ENCODE peak calls at places on chromosomes 3 and 15, in six cellular contexts. Y is breast epithelium, G is ovary, K is A549, T is endothelial cell, P is fibroblast of villous mesenchyme. O is an unnamed sample.

GRCh38 chr3:55343486-55344357 is 143.4 kb downstream of the WNT5A start:
- DNase-seq in Y (no peak), G (no peak), K (no peak), T (no peak), P (peak), O (no peak)

GRCh38 chr15:65929573-65929972 is 60.3 kb downstream of the RAB11A start:
- DNase-seq in Y (no peak), G (no peak), K (no peak), T (no peak), P (no peak), O (no peak)

GRCh38 chr3:45647148-45647619 is 42.0 kb upstream of the SACM1L start:
- DNase-seq in Y (no peak), G (no peak), K (peak), T (no peak), P (peak), O (no peak)

GRCh38 chr15:81504170-81504905 is 130.3 kb upstream of the TMC3 start:
- DNase-seq in Y (no peak), G (no peak), K (no peak), T (no peak), P (peak), O (no peak)

GRCh38 chr3:49415931-49416601 is 3.8 kb downstream of the TCTA start:
- DNase-seq in Y (no peak), G (no peak), K (no peak), T (no peak), P (no peak), O (no peak)

GRCh38 chr3:116423365-116423764 is 21.9 kb downstream of the LSAMP start:
- DNase-seq in Y (no peak), G (no peak), K (no peak), T (no peak), P (no peak), O (no peak)

GRCh38 chr3:140573011-140573410 is 104.9 kb upstream of the TRIM42 start:
- DNase-seq in Y (no peak), G (no peak), K (no peak), T (no peak), P (no peak), O (no peak)

GRCh38 chr3:64488938-64489337 is 198.9 kb downstream of the ADAMTS9 start:
- DNase-seq in Y (no peak), G (peak), K (no peak), T (no peak), P (no peak), O (no peak)

GRCh38 chr15:64356443-64357040 is 569 bp upstream of the CSNK1G1 start:
- DNase-seq in Y (no peak), G (no peak), K (peak), T (no peak), P (peak), O (no peak)

GRCh38 chr3:76949462-76949861 is 90.4 kb upstream of the ROBO2 start:
- DNase-seq in Y (no peak), G (no peak), K (no peak), T (no peak), P (no peak), O (no peak)

GRCh38 chr15:62107561-62108110 is 40.9 kb downstream of the C2CD4A start:
- DNase-seq in Y (no peak), G (no peak), K (peak), T (no peak), P (no peak), O (no peak)

GRCh38 chr3:123478314-123478713 is 29.4 kb upstream of the ADCY5 start:
- DNase-seq in Y (no peak), G (no peak), K (no peak), T (no peak), P (no peak), O (no peak)

GRCh38 chr15:88982304-88982945 is 69.2 kb upstream of the MFGE8 start:
- DNase-seq in Y (peak), G (peak), K (peak), T (no peak), P (peak), O (no peak)

GRCh38 chr3:71563827-71564226 is 19.7 kb downstream of the FOXP1 start:
- DNase-seq in Y (no peak), G (no peak), K (no peak), T (no peak), P (no peak), O (no peak)

GRCh38 chr3:138078901-138079344 is 36.5 kb downstream of the DZIP1L start:
- DNase-seq in Y (no peak), G (no peak), K (peak), T (no peak), P (peak), O (no peak)

DNA sequence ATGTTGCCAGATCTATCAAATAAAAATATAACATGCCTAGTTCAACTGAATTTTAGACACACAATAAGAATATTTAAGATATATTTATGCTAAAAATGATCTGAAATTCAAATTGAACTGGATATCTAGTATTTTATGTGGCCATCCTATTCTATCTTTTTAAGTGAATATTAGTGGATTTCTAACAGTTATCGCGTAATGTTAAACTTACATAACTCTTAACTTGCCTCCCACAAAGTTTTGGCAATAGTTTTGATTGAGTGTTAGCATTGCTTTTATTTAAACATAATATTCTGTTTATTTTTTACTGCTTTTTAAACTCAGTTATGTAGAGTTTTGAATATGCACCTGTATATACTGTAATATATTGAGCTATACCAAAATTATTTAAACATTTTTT is 1279.5 kb downstream of the OTOL1 start:
- DNase-seq in Y (no peak), G (no peak), K (no peak), T (no peak), P (no peak), O (no peak)
- TF ChIP-seq CTCF in Y (no peak), G (no peak), K (no peak), T (no peak), P (no peak), O (no peak)

GRCh38 chr15:48336940-48337339 is 5.7 kb downstream of the DUT start:
- DNase-seq in Y (no peak), G (no peak), K (no peak), T (peak), P (no peak), O (no peak)
- TF ChIP-seq CTCF in Y (no peak), G (no peak), K (peak), T (no peak), P (peak), O (peak)

DNA sequence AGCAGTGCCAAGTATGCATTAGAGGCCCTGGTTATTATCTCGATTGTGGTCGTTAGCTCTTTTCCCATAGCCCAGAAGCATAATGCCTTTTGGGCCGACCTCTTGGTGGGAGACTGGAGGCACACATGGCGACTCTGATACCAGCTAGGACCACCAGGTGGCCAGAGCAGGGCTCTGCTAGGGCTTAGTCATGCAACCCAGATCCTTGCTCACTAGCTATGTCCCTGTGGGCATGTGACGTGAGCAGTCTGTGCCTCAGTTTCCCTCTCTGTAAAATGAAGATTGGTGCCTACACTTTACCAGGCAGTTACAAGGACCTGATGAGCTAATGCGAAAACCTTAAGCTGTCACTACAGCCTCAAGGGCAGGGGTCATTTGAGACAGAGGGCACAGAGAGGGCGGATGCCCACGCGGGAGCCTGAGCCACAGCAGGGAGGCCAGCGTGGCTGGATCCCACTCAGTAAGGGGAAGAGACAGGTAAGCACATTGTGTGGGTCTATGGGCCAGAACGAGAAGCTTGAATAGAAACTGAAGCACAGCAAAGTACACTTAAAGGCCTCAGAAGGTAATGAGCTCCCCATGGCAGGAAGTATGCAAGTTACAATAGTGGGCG is 8.8 kb downstream of the KLF15 start:
- DNase-seq in Y (no peak), G (peak), K (peak), T (no peak), P (no peak), O (no peak)
- TF ChIP-seq CTCF in Y (no peak), G (no peak), K (no peak), T (peak), P (peak), O (peak)

GRCh38 chr3:40869939-40870338 is 329.4 kb upstream of the CTNNB1 start:
- DNase-seq in Y (no peak), G (no peak), K (no peak), T (no peak), P (no peak), O (no peak)
- TF ChIP-seq CTCF in Y (no peak), G (no peak), K (no peak), T (no peak), P (peak), O (peak)

GRCh38 chr3:143814358-143814968 is 33.8 kb downstream of the SLC9A9 start:
- DNase-seq in Y (no peak), G (no peak), K (no peak), T (no peak), P (no peak), O (no peak)
- TF ChIP-seq CTCF in Y (no peak), G (no peak), K (no peak), T (no peak), P (no peak), O (no peak)

GRCh38 chr3:148309390-148310035 is 388.2 kb upstream of the AGTR1 start:
- DNase-seq in Y (no peak), G (no peak), K (peak), T (peak), P (peak), O (no peak)
- TF ChIP-seq CTCF in Y (peak), G (no peak), K (peak), T (peak), P (peak), O (peak)

DNA sequence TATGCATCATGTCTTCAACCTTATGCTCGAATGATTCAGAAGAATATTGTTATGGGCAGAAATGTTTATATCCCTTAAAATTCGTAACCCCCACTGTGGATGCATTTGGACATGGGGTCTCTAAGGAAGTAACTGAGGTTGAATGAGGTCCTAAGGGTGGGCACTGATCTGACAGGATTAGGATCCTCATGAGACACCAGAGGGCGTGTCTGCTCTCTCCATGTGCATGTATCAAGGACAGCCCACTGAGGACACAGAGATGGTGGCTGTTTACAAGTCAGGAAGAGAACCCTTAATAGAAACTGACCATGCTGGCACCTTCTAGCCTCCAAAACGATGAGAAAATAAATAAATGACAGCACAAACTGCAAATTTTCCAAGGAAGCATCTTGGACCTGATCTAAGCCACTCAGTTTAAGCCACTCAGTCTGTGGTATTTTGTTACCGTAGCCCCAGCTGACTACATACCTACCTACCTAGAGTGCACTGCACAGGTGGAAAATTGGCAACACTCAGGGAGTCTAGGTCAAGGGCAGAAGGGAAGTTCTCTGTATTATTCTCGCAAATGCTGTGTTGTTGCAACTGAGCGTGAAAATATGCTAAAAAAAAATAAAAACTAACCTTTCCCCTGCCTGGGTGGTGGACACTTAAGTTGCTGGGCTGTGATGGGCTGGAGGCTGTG is 126.6 kb downstream of the TJP1 start:
- DNase-seq in Y (no peak), G (no peak), K (peak), T (no peak), P (no peak), O (no peak)
- TF ChIP-seq CTCF in Y (no peak), G (no peak), K (peak), T (no peak), P (peak), O (no peak)

O was measured in type B pancreatic cell.